ENCODE peak calls at places on chromosomes 7 and 10, in four cellular contexts. O is H7, G is cardiac muscle cell, S is SW480. Z is an unnamed sample.

GRCh38 chr7:33853361-33854062 is 51.8 kb upstream of the BMPER start:
- DNase-seq in G (no peak), S (no peak), O (no peak), Z (no peak)

GRCh38 chr10:12980713-12981306 is 20.7 kb downstream of the CCDC3 start:
- DNase-seq in O (no peak), G (no peak), S (no peak), Z (no peak)

GRCh38 chr7:121744877-121745276 is 128.1 kb upstream of the PTPRZ1 start:
- DNase-seq in S (no peak), G (no peak), O (no peak), Z (no peak)

GRCh38 chr7:9083837-9084236 is 650.4 kb downstream of the NXPH1 start:
- DNase-seq in G (peak; percentile 16), S (peak; percentile 11), O (peak; percentile 2), Z (no peak)

GRCh38 chr7:4744391-4745264 is 30.8 kb upstream of the AP5Z1 start:
- DNase-seq in G (peak; percentile 98), O (peak; percentile 97), S (peak; percentile 99), Z (peak; percentile 93)

GRCh38 chr7:65302883-65303282 is 70.8 kb upstream of the ZNF92 start:
- DNase-seq in S (no peak), G (no peak), O (no peak), Z (no peak)

GRCh38 chr7:30682131-30683083 is at the start of gene CRHR2:
- DNase-seq in O (peak; percentile 94), G (peak; percentile 69), S (no peak), Z (no peak)

GRCh38 chr7:39609462-39610149 is 13.8 kb upstream of the RALA start:
- DNase-seq in O (peak; percentile 86), G (peak; percentile 24), S (peak; percentile 40), Z (no peak)

GRCh38 chr10:26841733-26842317 is 18.9 kb downstream of the ABI1 start:
- DNase-seq in S (no peak), O (no peak), G (no peak), Z (no peak)

GRCh38 chr10:3036155-3036554 is 31.2 kb upstream of the PFKP start:
- DNase-seq in S (no peak), G (no peak), O (no peak), Z (no peak)

GRCh38 chr7:18414885-18415284 is 80.7 kb upstream of the HDAC9 start:
- DNase-seq in S (no peak), G (no peak), O (no peak), Z (no peak)

GRCh38 chr7:102431617-102432298 is 1.6 kb upstream of the ORAI2 start:
- DNase-seq in G (peak; percentile 19), S (peak; percentile 94), O (peak; percentile 42), Z (peak; percentile 29)

GRCh38 chr10:124369066-124369465 is 49.7 kb downstream of the OAT start:
- DNase-seq in O (no peak), S (no peak), G (no peak), Z (no peak)

GRCh38 chr7:157612664-157613561 is 276.1 kb downstream of the DNAJB6 start:
- DNase-seq in S (peak; percentile 36), O (peak; percentile 76), G (no peak), Z (no peak)